ENCODE peak calls at places on chromosomes 3 and 15, in ten cellular contexts. X is adrenal gland, N is bronchial epithelial cell, L is fibroblast of lung, O is fibroblast of pulmonary artery, V is IMR-90, C is endothelial cell of umbilical vein, I is psoas muscle, H is sigmoid colon, F is CD14-positive monocyte. D is an unnamed sample.

GRCh38 chr3:159766563-159767185 is 222.0 kb upstream of the IL12A start:
- DNase-seq in I (no peak), N (peak; percentile 46), L (peak; percentile 54), O (peak; percentile 61), C (peak; percentile 55), H (no peak), V (peak; percentile 63), F (no peak), X (no peak), D (no peak)

GRCh38 chr3:156181509-156181908 is 61.1 kb downstream of the KCNAB1 start:
- DNase-seq in C (no peak), V (peak; percentile 72), O (peak; percentile 53), F (no peak), X (no peak), I (no peak), L (peak; percentile 83), N (peak; percentile 99), H (no peak), D (no peak)

GRCh38 chr3:135623558-135623957 is 342.0 kb upstream of the PPP2R3A start:
- DNase-seq in H (no peak), O (no peak), I (no peak), X (no peak), N (no peak), V (no peak), L (no peak), F (no peak), C (no peak), D (no peak)

GRCh38 chr3:98612587-98612986 is 19.2 kb upstream of the CPOX start:
- DNase-seq in O (peak; percentile 11), I (no peak), F (no peak), V (no peak), L (no peak), N (no peak), X (no peak), C (no peak), H (no peak), D (no peak)

GRCh38 chr15:50256188-50257041 is 9.1 kb downstream of the HDC start:
- DNase-seq in V (peak; percentile 89), C (no peak), I (no peak), F (no peak), N (peak; percentile 83), O (peak; percentile 60), L (peak; percentile 81), H (no peak), X (no peak), D (no peak)

GRCh38 chr15:62569460-62570404 is 404.6 kb upstream of the C2CD4B start:
- DNase-seq in V (peak; percentile 96), C (no peak), N (peak; percentile 38), X (peak; percentile 44), L (peak; percentile 87), O (peak; percentile 71), F (no peak), I (peak; percentile 65), H (no peak), D (no peak)

GRCh38 chr3:124592658-124593441 is 137.4 kb upstream of the UMPS start:
- DNase-seq in O (no peak), N (peak; percentile 94), X (peak; percentile 14), C (no peak), L (no peak), I (no peak), H (no peak), F (no peak), V (no peak), D (no peak)

GRCh38 chr15:44215594-44215993 is 20.5 kb upstream of the FRMD5 start:
- DNase-seq in V (peak; percentile 90), X (peak; percentile 31), C (peak; percentile 61), H (no peak), O (peak; percentile 86), L (peak; percentile 98), N (peak; percentile 90), F (no peak), I (no peak), D (no peak)

GRCh38 chr3:14278799-14279705 is 100.4 kb downstream of the LSM3 start:
- DNase-seq in N (no peak), I (no peak), X (no peak), F (no peak), V (no peak), L (no peak), H (no peak), C (no peak), O (peak; percentile 13), D (no peak)

GRCh38 chr15:61137139-61137792 is 91.8 kb downstream of the RORA start:
- DNase-seq in F (no peak), O (no peak), C (no peak), X (no peak), N (no peak), I (no peak), V (no peak), H (no peak), L (no peak), D (no peak)

GRCh38 chr3:160379628-160380214 is 19.3 kb downstream of the IFT80 start:
- DNase-seq in F (no peak), O (no peak), H (no peak), C (no peak), N (no peak), I (no peak), V (no peak), X (no peak), L (no peak), D (no peak)

GRCh38 chr15:81296673-81297072 is 27.3 kb downstream of the STARD5 start:
- DNase-seq in O (no peak), X (peak; percentile 34), I (no peak), C (peak; percentile 30), L (no peak), V (no peak), F (peak; percentile 83), N (no peak), H (peak; percentile 73), D (peak; percentile 64)

GRCh38 chr3:171379281-171379680 is 80.9 kb downstream of the TNIK start:
- DNase-seq in X (no peak), C (no peak), O (peak; percentile 22), F (no peak), V (peak; percentile 58), I (no peak), N (no peak), L (peak; percentile 70), H (no peak), D (no peak)

GRCh38 chr3:11499144-11499543 is 144.6 kb downstream of the VGLL4 start:
- DNase-seq in H (no peak), C (peak; percentile 59), V (peak; percentile 98), I (no peak), O (peak; percentile 94), N (peak; percentile 95), L (peak; percentile 99), F (no peak), X (no peak), D (no peak)

GRCh38 chr3:117955196-117955595 is 1079.5 kb downstream of the IGSF11 start:
- DNase-seq in I (no peak), X (no peak), H (no peak), V (peak; percentile 56), N (no peak), C (no peak), L (peak; percentile 67), F (no peak), O (no peak), D (no peak)

GRCh38 chr3:69321301-69321986 is 64.4 kb downstream of the FRMD4B start:
- DNase-seq in X (no peak), V (no peak), L (no peak), O (no peak), N (no peak), F (peak; percentile 66), C (no peak), H (no peak), I (no peak), D (no peak)

GRCh38 chr3:192687488-192688152 is 39.7 kb downstream of the FGF12 start:
- DNase-seq in V (no peak), N (no peak), O (no peak), C (no peak), H (no peak), X (peak; percentile 7), F (no peak), L (no peak), I (peak; percentile 9), D (no peak)

GRCh38 chr3:105836533-105836932 is 32.3 kb downstream of the CBLB start:
- DNase-seq in H (no peak), C (no peak), X (no peak), F (no peak), N (peak; percentile 88), I (no peak), L (peak; percentile 96), V (peak; percentile 95), O (peak; percentile 80), D (no peak)
- TF ChIP-seq CTCF in H (no peak), C (no peak), X (no peak), F (no peak), N (no peak), I (no peak), L (no peak), V (peak; percentile 5), O (no peak), D (no peak)

DNA sequence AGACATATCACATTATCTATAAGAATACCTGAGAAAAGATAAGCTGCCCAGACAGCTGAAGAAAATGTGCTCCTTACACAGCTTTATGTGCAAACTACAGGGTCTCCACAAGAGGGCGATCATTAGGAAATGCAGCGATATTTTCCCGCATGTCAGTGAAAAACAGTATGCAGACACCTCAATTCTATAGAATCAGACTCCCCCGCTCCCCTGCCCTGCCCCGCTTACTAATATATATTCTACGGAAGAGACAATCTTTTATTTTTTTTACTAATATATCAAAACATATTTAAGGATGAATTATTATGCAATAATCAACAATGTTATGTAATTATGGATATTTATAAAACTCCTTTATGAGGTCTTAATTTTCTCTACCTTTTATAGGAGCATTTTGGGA is 681.3 kb downstream of the ROBO1 start:
- DNase-seq in F (no peak), C (peak; percentile 57), X (peak; percentile 27), N (peak; percentile 59), V (peak; percentile 63), O (peak; percentile 75), H (peak; percentile 62), I (peak; percentile 9), L (peak; percentile 44), D (no peak)
- TF ChIP-seq CTCF in F (peak; percentile 47), C (peak; percentile 65), X (peak; percentile 73), N (peak; percentile 68), V (peak; percentile 76), O (peak; percentile 91), H (peak; percentile 34), I (peak; percentile 67), L (peak; percentile 86), D (no peak)

GRCh38 chr15:82952156-82953081 is at the start of gene HOMER2:
- DNase-seq in N (no peak), H (no peak), X (peak; percentile 25), F (no peak), V (no peak), C (no peak), O (no peak), L (peak; percentile 31), I (peak; percentile 35), D (no peak)
- TF ChIP-seq CTCF in N (no peak), H (no peak), X (no peak), F (no peak), V (no peak), C (no peak), O (no peak), L (no peak), I (no peak), D (no peak)

DNA sequence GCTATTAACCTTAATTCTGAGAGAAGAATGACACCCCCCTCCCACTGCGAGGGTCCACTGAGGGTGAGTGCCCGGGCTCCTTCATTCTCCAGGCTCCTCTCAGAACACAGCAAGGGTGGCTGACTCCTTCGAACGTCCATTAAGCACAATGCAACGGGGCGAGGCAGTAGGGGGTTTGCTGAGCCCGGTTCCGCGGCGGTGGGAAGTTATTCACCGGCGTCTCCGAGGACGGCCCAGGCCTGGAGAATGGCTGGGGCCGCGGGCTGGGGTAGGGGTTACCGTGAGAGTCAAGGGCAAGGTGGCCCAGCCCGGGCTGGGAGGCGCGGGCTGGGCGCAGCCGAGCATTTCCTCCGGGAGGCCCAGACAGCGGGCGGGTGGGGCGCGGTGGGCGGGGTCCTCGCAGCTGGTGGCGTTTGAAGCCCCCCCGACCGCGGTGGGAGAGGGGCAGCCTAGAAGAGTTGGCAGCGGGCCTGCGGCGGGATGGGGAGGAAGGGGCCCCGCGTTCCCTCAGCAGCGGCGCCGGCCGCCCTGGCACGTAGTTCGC is 1.1 kb upstream of the KLF13 start:
- DNase-seq in F (no peak), X (peak; percentile 67), L (peak; percentile 24), H (peak; percentile 89), N (peak; percentile 3), C (no peak), O (no peak), I (peak; percentile 61), V (peak; percentile 6), D (no peak)
- TF ChIP-seq CTCF in F (no peak), X (no peak), L (no peak), H (no peak), N (no peak), C (no peak), O (no peak), I (no peak), V (no peak), D (no peak)

D was measured in natural killer cell.